ENCODE peak calls at places on chromosomes 11 and 22, in seven cellular contexts. L, Q, O, I, K, D and G are unnamed samples.

GRCh38 chr22:38316340-38317236 is 645 bp downstream of the CSNK1E start:
- DNase-seq in Q (no peak), D (peak), L (peak), K (peak), I (no peak), O (peak), G (peak)

GRCh38 chr11:58577441-58578135 is 1.3 kb upstream of the ZFP91 start:
- DNase-seq in Q (peak), O (peak), I (no peak), K (peak), D (peak), L (no peak), G (no peak)

GRCh38 chr22:37157516-37158289 is 8.0 kb upstream of the IL2RB start:
- DNase-seq in D (peak), L (no peak), I (no peak), O (no peak), K (no peak), Q (no peak), G (no peak)

GRCh38 chr22:47090591-47091240 is 328.3 kb downstream of the TBC1D22A start:
- DNase-seq in I (peak), D (peak), Q (no peak), O (no peak), K (no peak), L (peak), G (peak)

GRCh38 chr11:12123177-12123576 is 12.8 kb downstream of the MICAL2 start:
- DNase-seq in I (no peak), L (no peak), Q (peak), K (no peak), O (no peak), D (peak), G (no peak)

GRCh38 chr22:29609139-29609538 is 5.7 kb downstream of the NF2 start:
- DNase-seq in O (no peak), Q (no peak), D (no peak), K (no peak), L (no peak), I (no peak), G (no peak)

GRCh38 chr11:69558519-69558941 is 77.1 kb downstream of the LINC01488 start:
- DNase-seq in Q (no peak), K (no peak), I (no peak), L (no peak), O (no peak), D (no peak), G (no peak)

GRCh38 chr22:48698618-48699017 is 1129.1 kb downstream of the BRD1 start:
- DNase-seq in L (no peak), K (no peak), O (no peak), Q (no peak), I (no peak), D (no peak), G (no peak)

GRCh38 chr22:39351689-39352214 is 2.0 kb downstream of the SYNGR1 start:
- DNase-seq in L (peak), I (no peak), D (peak), O (no peak), K (no peak), Q (no peak), G (peak)

DNA sequence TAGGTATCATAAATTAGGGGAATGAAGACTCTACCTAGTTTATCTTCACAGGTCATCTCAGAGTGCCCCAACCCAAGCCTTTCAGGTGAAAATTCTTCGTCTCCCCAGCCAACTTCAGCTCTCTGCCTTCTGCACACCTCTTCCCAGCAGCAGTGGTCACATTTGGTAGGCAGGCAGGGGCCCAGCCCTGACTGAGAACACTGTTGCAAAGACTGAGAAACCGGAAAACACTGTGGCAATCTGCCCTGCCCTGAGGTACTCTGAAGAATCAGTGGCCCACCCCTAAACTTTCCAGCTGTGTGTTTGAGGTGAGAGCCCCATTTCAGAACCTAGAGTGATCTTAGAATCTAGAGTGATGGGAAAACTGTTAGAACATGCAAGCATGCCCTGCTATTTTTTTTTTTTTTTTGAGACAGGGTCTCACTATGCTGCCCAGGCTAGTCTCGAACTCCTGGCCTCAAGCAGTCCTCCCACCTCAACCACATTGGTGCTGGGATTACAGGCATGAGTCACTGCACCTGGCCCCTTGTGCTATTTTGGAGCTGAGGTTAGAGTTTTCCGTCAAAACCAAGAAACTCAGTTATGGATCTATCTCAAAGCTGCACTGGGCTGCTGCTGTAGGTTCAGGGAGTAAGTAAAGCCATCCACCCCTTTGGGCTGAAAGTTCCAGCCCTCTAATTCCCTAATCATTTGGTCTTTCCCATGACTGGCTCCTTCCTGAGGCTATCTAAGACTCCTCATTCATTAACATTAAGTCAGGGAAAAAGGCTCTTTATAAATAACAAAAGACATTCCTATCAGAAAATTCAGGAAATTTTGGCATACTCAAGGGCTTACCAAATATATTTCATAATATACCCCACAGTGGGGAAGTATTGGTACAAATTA is 1.7 kb upstream of the LDHA start:
- DNase-seq in L (no peak), D (no peak), K (no peak), O (no peak), Q (no peak), I (no peak), G (no peak)
- H3K27ac ChIP-seq in L (peak), D (no peak), K (no peak), O (no peak), Q (peak), I (no peak), G (no peak)

GRCh38 chr11:134864233-134864967 is 452.4 kb upstream of the B3GAT1 start:
- DNase-seq in O (no peak), D (no peak), L (no peak), K (no peak), Q (no peak), I (no peak), G (no peak)
- H3K27ac ChIP-seq in O (no peak), D (no peak), L (no peak), K (no peak), Q (no peak), I (no peak), G (no peak)

DNA sequence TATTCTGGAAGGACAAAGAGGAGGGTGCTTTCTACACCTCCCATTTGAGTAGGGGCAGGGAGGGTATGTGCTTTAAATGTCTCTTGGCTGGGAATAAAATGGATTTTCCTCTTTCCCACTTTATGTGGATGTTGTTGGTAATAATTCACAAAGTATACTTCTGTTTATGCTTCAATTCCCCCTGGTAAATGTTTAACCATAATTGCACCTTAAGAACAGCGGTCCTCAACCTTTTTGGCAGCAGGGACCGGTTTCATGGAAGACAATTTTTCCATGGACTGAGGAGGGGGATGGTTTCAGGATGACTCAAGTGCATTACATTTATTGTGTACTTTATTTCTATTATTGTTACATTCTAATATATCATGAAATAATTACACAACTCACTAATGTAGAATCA is 4.0 kb upstream of the TP53AIP1 start:
- DNase-seq in Q (no peak), D (no peak), I (no peak), L (no peak), K (no peak), O (no peak), G (no peak)
- H3K27ac ChIP-seq in Q (no peak), D (no peak), I (no peak), L (no peak), K (no peak), O (no peak), G (no peak)

DNA sequence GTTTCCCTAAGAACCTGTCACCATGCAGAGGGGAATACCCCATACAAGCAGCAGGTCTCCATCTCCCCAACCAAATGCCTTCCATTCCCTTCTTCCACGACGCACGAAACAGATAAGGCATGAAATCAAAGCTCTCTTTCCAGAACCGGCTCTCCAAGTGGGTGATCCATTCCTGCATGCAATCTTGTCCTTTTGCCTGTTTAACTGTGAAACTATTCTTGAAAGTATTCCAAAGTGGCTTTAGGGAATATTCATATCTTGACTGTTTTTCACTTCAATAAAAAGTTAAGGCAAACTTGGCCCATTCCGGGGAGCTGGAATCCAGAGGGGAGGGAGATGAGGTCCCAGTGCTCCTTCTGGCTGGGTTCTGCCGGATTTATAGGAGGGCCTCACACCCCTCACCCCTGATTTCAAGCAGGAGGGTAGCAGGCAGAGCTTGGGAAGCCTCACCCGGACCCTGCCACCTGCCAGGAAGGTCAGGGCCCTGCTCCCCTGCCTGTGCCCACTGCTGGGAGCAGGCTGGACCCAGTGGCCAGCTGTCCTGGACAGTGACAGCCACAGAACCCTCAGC is 60.9 kb downstream of the SCGB1A1 start:
- DNase-seq in D (no peak), O (no peak), I (no peak), K (no peak), Q (no peak), L (no peak), G (no peak)
- H3K27ac ChIP-seq in D (peak), O (no peak), I (peak), K (no peak), Q (peak), L (peak), G (peak)

GRCh38 chr11:14619580-14619979 is 24.0 kb upstream of the PDE3B start:
- DNase-seq in D (no peak), L (no peak), K (no peak), Q (no peak), I (no peak), O (no peak), G (peak)

GRCh38 chr11:14620027-14620511 is 23.5 kb upstream of the PDE3B start:
- DNase-seq in D (no peak), K (no peak), I (no peak), L (no peak), O (no peak), Q (no peak), G (no peak)

GRCh38 chr11:14618060-14618459 is 25.5 kb upstream of the PDE3B start:
- DNase-seq in L (no peak), D (no peak), K (no peak), I (no peak), O (no peak), Q (no peak), G (peak)

GRCh38 chr11:14614223-14614622 is 29.4 kb upstream of the PDE3B start:
- DNase-seq in D (no peak), I (no peak), O (no peak), L (no peak), K (no peak), Q (no peak), G (no peak)

GRCh38 chr11:14617241-14618027 is 26.2 kb upstream of the PDE3B start:
- DNase-seq in K (no peak), Q (no peak), L (no peak), I (no peak), D (no peak), O (no peak), G (peak)
- H3K27ac ChIP-seq in K (no peak), Q (no peak), L (no peak), I (no peak), D (no peak), O (no peak), G (no peak)

DNA sequence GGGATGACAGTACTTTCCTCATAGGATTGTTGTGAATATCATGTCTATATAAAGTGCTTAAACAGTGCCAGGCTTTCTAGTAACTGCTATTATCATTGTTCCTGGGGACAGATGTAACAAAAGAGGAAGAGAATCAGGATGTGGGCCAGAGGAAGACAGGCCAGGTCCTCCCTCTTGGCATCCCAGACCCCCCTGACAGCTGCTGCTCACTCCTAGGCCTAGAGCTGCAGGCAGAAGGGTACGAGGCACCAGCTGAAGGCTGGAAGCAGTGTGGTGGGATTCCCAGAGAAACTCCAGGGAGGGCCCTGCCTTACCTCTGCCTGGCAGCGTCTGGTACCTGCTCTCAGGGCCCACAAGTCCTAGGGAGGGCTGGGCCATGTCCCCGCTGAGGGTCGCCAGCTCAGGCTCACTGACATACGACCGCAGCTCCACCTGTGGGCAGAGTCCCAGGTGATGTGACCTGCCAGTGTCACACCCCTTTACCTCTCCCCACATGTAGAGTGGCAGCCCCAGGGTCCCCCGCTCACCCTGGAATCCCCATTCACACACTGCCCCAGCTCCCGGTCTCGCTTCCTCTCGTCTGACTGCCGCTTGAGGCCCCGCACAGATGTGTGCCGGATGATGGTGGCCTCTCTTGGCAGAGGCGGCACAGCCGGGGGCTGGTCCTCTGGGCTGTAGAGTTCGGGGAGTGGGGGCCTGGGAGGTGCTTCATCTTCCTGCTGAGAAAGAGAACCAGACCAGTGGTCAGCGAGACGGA is 52.2 kb downstream of the C11orf58 start:
- DNase-seq in O (no peak), D (no peak), L (no peak), I (no peak), Q (no peak), K (no peak), G (no peak)
- H3K27ac ChIP-seq in O (no peak), D (peak), L (peak), I (no peak), Q (peak), K (peak), G (peak)

DNA sequence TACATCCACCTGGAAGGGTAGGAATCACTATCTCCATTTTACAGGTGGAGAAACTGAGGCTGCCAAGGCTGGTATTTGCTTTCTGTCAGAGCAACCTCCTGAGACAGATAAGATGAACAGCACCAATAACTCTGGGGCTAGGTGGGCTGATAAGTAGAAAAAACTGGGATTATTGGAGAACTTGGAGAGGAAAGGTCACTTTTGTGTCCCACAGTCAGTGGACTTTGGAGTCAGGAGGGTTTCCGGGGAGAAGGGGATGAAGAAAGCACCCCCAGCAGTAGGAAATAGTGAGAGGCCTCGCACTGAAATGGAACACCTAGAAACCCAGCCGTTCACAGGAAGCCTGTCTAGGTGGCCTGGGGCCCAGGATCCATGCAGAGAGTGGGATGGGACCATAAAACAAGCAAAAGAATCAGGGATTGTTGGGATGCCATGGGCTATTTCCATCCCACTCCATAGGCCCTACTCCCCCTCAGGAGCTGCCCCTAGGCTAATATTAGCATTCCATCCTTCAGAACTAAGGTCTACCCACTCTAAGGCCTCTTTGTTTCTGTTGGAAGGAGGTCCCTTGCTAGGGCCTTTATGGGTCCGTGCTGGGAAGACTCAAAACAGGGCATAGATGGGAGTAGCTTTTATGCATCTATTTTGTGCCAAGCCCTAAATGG is 31.0 kb upstream of the FCHSD2 start:
- DNase-seq in I (no peak), O (no peak), K (no peak), D (no peak), L (no peak), Q (no peak), G (no peak)
- H3K27ac ChIP-seq in I (no peak), O (no peak), K (peak), D (no peak), L (peak), Q (no peak), G (no peak)

GRCh38 chr11:834371-835316 is 1.9 kb downstream of the CD151 start:
- DNase-seq in O (no peak), Q (peak), I (no peak), K (peak), D (peak), L (peak), G (peak)
- H3K27ac ChIP-seq in O (peak), Q (peak), I (no peak), K (peak), D (peak), L (peak), G (peak)

GRCh38 chr11:13745165-13745564 is 76.7 kb downstream of the FAR1 start:
- DNase-seq in I (no peak), Q (no peak), O (no peak), D (peak), K (no peak), L (no peak), G (no peak)
- H3K27ac ChIP-seq in I (no peak), Q (no peak), O (no peak), D (no peak), K (no peak), L (no peak), G (no peak)